ENCODE peak calls at places on chromosomes 2 and 18, in seven cellular contexts. W is tibial artery; E is Peyer's patch; R is fibroblast of pulmonary artery; T is hepatocyte; V is stimulated activated naive CD8-positive, alpha-beta T cell treated with anti-CD3 and anti-CD28 coated beads, Interleukin-15, Interleukin-2, amounts not matched to agents 100 U/mL and 50 U/mL, for 24 hours; L is germinal center. X is an unnamed sample.

GRCh38 chr2:23824777-23825212 is 102.1 kb downstream of the ATAD2B start:
- DNase-seq in E (no peak), L (peak), R (peak), T (peak), V (peak), W (no peak), X (no peak)

GRCh38 chr2:133483201-133483600 is 85.1 kb downstream of the NCKAP5 start:
- DNase-seq in R (no peak), W (no peak), T (no peak), E (no peak), V (no peak), L (no peak), X (no peak)

GRCh38 chr2:45394216-45394615 is 216.9 kb downstream of the SRBD1 start:
- DNase-seq in W (no peak), L (no peak), R (no peak), V (no peak), E (no peak), T (no peak), X (no peak)

GRCh38 chr2:29239209-29239960 is 124.2 kb downstream of the CLIP4 start:
- DNase-seq in V (no peak), R (no peak), W (peak), L (no peak), E (no peak), T (no peak), X (no peak)

GRCh38 chr2:7288484-7288883 is 371.3 kb downstream of the RNF144A start:
- DNase-seq in R (no peak), T (no peak), E (no peak), W (no peak), V (no peak), L (no peak), X (no peak)

GRCh38 chr2:225328192-225328591 is 71.3 kb upstream of the NYAP2 start:
- DNase-seq in W (no peak), T (peak), E (no peak), V (no peak), R (peak), L (no peak), X (no peak)

GRCh38 chr2:100924520-100925451 is 77.3 kb upstream of the RPL31 start:
- DNase-seq in W (no peak), L (no peak), T (peak), V (no peak), E (peak), R (peak), X (no peak)

GRCh38 chr18:2223394-2223793 is 347.9 kb downstream of the METTL4 start:
- DNase-seq in L (no peak), E (no peak), R (peak), V (no peak), W (no peak), T (peak), X (no peak)

GRCh38 chr18:70431203-70431624 is 142.4 kb downstream of the SOCS6 start:
- DNase-seq in R (peak), L (no peak), V (no peak), E (no peak), W (no peak), T (peak), X (peak)

GRCh38 chr2:15560404-15560987 is 638 bp downstream of the NBAS start:
- DNase-seq in R (peak), V (peak), T (peak), W (no peak), L (peak), E (no peak), X (no peak)

GRCh38 chr2:181457741-181458425 is 697 bp downstream of the ITGA4 start:
- DNase-seq in W (peak), E (peak), R (peak), L (peak), T (peak), V (peak), X (no peak)

GRCh38 chr18:47549141-47549540 is 297.7 kb upstream of the SKOR2 start:
- DNase-seq in W (no peak), E (no peak), T (no peak), V (no peak), L (no peak), R (no peak), X (no peak)

GRCh38 chr2:164538250-164538866 is 82.9 kb downstream of the GRB14 start:
- DNase-seq in T (peak), V (no peak), L (peak), R (peak), W (no peak), E (no peak), X (no peak)

GRCh38 chr2:190158798-190159434 is 96.4 kb upstream of the MSTN start:
- DNase-seq in E (no peak), R (no peak), T (no peak), W (no peak), V (no peak), L (no peak), X (no peak)

GRCh38 chr2:16729335-16729734 is 63.7 kb upstream of the CYRIA start:
- DNase-seq in R (no peak), W (no peak), V (no peak), E (peak), T (no peak), L (peak), X (no peak)

GRCh38 chr18:28576941-28577340 is 400.0 kb upstream of the CDH2 start:
- DNase-seq in E (no peak), W (no peak), R (peak), V (no peak), T (no peak), L (no peak), X (no peak)

GRCh38 chr2:211133766-211134165 is 577.4 kb downstream of the CPS1 start:
- DNase-seq in W (no peak), L (no peak), V (no peak), R (peak), E (no peak), T (no peak), X (no peak)

GRCh38 chr2:197092431-197092830 is 165.9 kb upstream of the PGAP1 start:
- DNase-seq in T (peak), E (no peak), V (no peak), L (no peak), R (peak), W (no peak), X (peak)

GRCh38 chr2:72673279-72673678 is 152.6 kb downstream of the EXOC6B start:
- DNase-seq in T (peak), W (no peak), R (no peak), L (no peak), V (no peak), E (no peak), X (no peak)

GRCh38 chr2:8514748-8515389 is 167.0 kb upstream of the ID2 start:
- DNase-seq in W (no peak), L (no peak), E (no peak), V (peak), T (no peak), R (no peak), X (no peak)

GRCh38 chr2:85053802-85054201 is 79.4 kb upstream of the TCF7L1 start:
- DNase-seq in L (no peak), E (no peak), R (peak), T (peak), V (no peak), W (no peak), X (no peak)

GRCh38 chr2:29573147-29573546 is 348.2 kb downstream of the ALK start:
- DNase-seq in L (no peak), W (no peak), V (no peak), E (no peak), T (no peak), R (no peak), X (no peak)

X was measured in skeletal muscle cell.